ENCODE peak calls at places on chromosomes 3 and 15, in eight cellular contexts. Q, R, C, K, P, M, O and G are unnamed samples.

GRCh38 chr15:98139337-98139736 is 178.8 kb downstream of the ARRDC4 start:
- DNase-seq in R (no peak), M (no peak), P (no peak), C (no peak), O (no peak), K (no peak), Q (no peak), G (no peak)

GRCh38 chr3:122067214-122067550 is 12.0 kb downstream of the CD86 start:
- DNase-seq in O (no peak), P (no peak), R (peak; percentile 25), K (no peak), M (no peak), Q (no peak), C (no peak), G (no peak)

GRCh38 chr3:181457190-181457589 is 254.5 kb upstream of the SOX2 start:
- DNase-seq in K (no peak), R (no peak), P (no peak), C (no peak), O (no peak), Q (no peak), M (peak; percentile 58), G (no peak)

GRCh38 chr3:160451602-160452001 is 2.0 kb upstream of the TRIM59 start:
- DNase-seq in K (no peak), M (no peak), C (no peak), R (no peak), Q (no peak), P (no peak), O (no peak), G (no peak)

GRCh38 chr3:151135548-151136337 is 50.3 kb downstream of the MED12L start:
- DNase-seq in C (no peak), R (peak; percentile 62), M (no peak), Q (no peak), P (peak; percentile 66), O (no peak), K (no peak), G (no peak)

GRCh38 chr15:85667491-85668424 is 127.0 kb downstream of the KLHL25 start:
- DNase-seq in C (peak; percentile 98), R (peak; percentile 83), K (no peak), O (peak; percentile 57), M (peak; percentile 94), P (no peak), Q (peak; percentile 80), G (peak; percentile 68)

GRCh38 chr3:87979527-87979926 is 79.3 kb downstream of the CGGBP1 start:
- DNase-seq in C (no peak), R (no peak), K (no peak), Q (no peak), O (no peak), M (no peak), P (no peak), G (no peak)

GRCh38 chr3:5891721-5892120 is 704.2 kb downstream of the EDEM1 start:
- DNase-seq in K (no peak), O (no peak), C (no peak), Q (no peak), R (peak; percentile 28), P (no peak), M (no peak), G (no peak)

GRCh38 chr3:115788921-115789470 is 165.7 kb downstream of the GAP43 start:
- DNase-seq in M (peak; percentile 97), P (no peak), K (no peak), Q (no peak), C (peak; percentile 95), O (no peak), R (no peak), G (no peak)

GRCh38 chr3:187101184-187102072 is 37.9 kb downstream of the RPL39L start:
- DNase-seq in K (peak; percentile 71), R (peak; percentile 49), O (peak; percentile 84), P (peak; percentile 69), M (peak; percentile 52), C (peak; percentile 56), Q (peak; percentile 77), G (peak; percentile 92)

GRCh38 chr15:52642386-52643361 is 36.5 kb downstream of the ATOSA start:
- DNase-seq in P (no peak), O (no peak), M (peak; percentile 13), Q (no peak), K (no peak), C (peak; percentile 62), R (no peak), G (no peak)

GRCh38 chr3:56862352-56863062 is 60.8 kb upstream of the ARHGEF3 start:
- DNase-seq in O (no peak), C (peak; percentile 84), K (no peak), P (no peak), M (peak; percentile 79), Q (no peak), R (no peak), G (no peak)

GRCh38 chr3:105195260-105195659 is 171.4 kb upstream of the ALCAM start:
- DNase-seq in C (peak; percentile 48), M (peak; percentile 14), O (no peak), R (no peak), K (no peak), P (no peak), Q (no peak), G (no peak)

GRCh38 chr15:89243046-89243690 is 611 bp upstream of the FANCI start:
- DNase-seq in Q (peak; percentile 64), K (no peak), O (no peak), M (no peak), R (no peak), P (no peak), C (peak; percentile 78), G (no peak)

GRCh38 chr3:38634133-38634532 is 15.4 kb downstream of the SCN5A start:
- DNase-seq in P (no peak), K (no peak), Q (no peak), M (no peak), R (no peak), O (peak; percentile 53), C (peak; percentile 46), G (no peak)

GRCh38 chr3:61899700-61900462 is 338.5 kb downstream of the PTPRG start:
- DNase-seq in M (no peak), P (no peak), C (no peak), Q (no peak), R (no peak), K (no peak), O (no peak), G (no peak)

GRCh38 chr3:32403663-32404062 is 12.0 kb downstream of the CMTM7 start:
- DNase-seq in M (peak; percentile 72), Q (no peak), P (no peak), R (no peak), K (no peak), O (no peak), C (no peak), G (no peak)

GRCh38 chr3:32404714-32405113 is 13.1 kb downstream of the CMTM7 start:
- DNase-seq in P (no peak), O (no peak), M (no peak), C (no peak), Q (no peak), K (no peak), R (no peak), G (no peak)

GRCh38 chr3:32406481-32407408 is 15.1 kb downstream of the CMTM7 start:
- DNase-seq in O (no peak), Q (no peak), K (no peak), C (no peak), M (peak; percentile 82), R (peak; percentile 38), P (peak; percentile 39), G (no peak)

GRCh38 chr3:32405155-32405554 is 13.5 kb downstream of the CMTM7 start:
- DNase-seq in P (no peak), K (no peak), M (no peak), R (no peak), Q (no peak), C (no peak), O (no peak), G (no peak)

DNA sequence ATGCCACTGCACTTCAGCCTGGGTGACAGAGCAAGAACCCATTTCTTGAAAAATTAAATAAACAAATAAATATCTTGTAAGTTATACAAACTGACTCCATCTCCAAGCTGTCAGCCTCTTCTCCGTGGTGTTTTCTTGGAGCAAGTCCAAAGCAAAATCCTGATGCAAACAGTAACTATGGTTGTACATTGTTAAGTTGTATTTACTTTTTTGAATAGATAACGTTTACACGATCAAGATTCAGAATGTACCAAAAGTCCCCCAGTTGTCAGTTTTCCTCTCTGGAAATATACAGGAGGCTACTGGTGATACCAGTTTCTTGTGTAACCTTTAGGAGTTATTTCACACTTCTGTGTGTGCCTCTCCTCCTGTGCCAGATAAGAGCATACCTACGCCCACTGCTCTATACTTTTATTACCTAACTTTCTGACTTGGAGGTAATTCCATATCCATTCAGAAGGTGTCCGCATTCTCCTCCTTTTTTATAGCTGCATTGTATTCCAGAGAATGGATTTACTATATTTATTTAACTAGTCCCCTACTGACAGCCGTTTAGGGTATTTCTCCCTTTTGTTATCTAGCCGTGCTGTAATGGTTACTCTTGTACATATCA is 14.2 kb downstream of the CMTM7 start:
- DNase-seq in C (no peak), Q (no peak), R (no peak), K (no peak), P (no peak), M (no peak), O (no peak), G (no peak)
- H3K4me1 ChIP-seq in C (peaks cover 5% of the 10 kb centered on the region), Q (no peaks in the 10 kb centered on the region), R (peaks cover 73% of the 10 kb centered on the region), K (peaks cover 17% of the 10 kb centered on the region), P (peaks cover 40% of the 10 kb centered on the region), M (peaks cover 79% of the 10 kb centered on the region), O (peaks cover 18% of the 10 kb centered on the region), G (no peaks in the 10 kb centered on the region)

DNA sequence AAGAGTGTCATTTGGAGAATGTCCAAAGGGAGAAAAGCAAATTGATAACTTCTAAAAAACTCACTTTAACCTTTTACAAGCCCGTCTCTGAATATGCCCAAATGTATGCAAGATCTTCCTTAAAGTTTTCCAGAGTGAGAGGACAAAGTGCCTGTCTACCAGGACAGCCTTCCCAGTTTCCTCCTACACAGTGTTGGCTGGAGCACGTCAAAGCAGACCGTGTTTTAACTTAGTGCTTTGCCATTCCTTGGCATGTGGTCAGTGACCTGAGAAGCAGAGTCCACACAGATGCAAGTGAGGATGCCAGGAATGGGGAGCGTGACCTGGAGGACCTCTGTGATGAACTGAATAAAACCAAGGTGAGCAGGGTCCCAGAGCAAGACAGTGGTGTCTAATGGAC is 245.7 kb downstream of the FAM43A start:
- DNase-seq in R (no peak), K (no peak), Q (no peak), C (no peak), M (no peak), O (no peak), P (no peak), G (no peak)
- H3K27ac ChIP-seq in R (no peak overlapping the region), K (peak overlapping the region; percentile 49), Q (peak overlapping the region; percentile 25), C (peak overlapping the region; percentile 35), M (no peak overlapping the region), O (peak overlapping the region; percentile 72), P (peak overlapping the region; percentile 63), G (no peak overlapping the region)

DNA sequence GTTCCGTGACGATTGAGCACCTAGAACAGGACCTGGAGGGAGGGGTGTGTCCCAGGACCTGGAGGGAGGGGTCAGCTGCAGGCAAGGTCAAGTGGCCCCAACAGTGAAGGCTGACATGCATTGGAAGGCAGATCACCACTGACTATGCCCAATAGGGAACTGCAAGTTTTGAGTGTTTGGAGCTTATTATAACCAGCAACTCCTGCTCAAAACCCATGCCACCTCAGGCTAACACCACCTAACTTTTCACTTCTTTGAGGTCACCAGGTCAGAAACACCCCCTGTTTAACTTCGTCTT is 93.1 kb downstream of the MYLK start:
- DNase-seq in Q (no peak), K (no peak), C (no peak), R (no peak), P (no peak), O (no peak), M (no peak), G (no peak)
- H3K4me1 ChIP-seq in Q (no peaks in the 10 kb centered on the region), K (no peaks in the 10 kb centered on the region), C (peaks cover 48% of the 10 kb centered on the region), R (no peaks in the 10 kb centered on the region), P (no peaks in the 10 kb centered on the region), O (no peaks in the 10 kb centered on the region), M (peaks cover 27% of the 10 kb centered on the region), G (no peaks in the 10 kb centered on the region)

GRCh38 chr3:134462236-134463059 is 23.3 kb downstream of the ANAPC13 start:
- DNase-seq in O (no peak), R (no peak), M (no peak), C (peak; percentile 86), P (no peak), Q (no peak), K (no peak), G (no peak)
- H3K27ac ChIP-seq in O (peak overlapping the region; percentile 22), R (no peak overlapping the region), M (peak overlapping the region; percentile 35), C (peak overlapping the region; percentile 100), P (peak overlapping the region; percentile 77), Q (peak overlapping the region; percentile 83), K (peak overlapping the region; percentile 86), G (peak overlapping the region; percentile 89)